ENCODE peak calls at places on chromosomes 12 and 14, in nine cellular contexts. V is left cardiac atrium, Z is left ventricle myocardium inferior, F is NCI-H748 treated with DMSO at 0.1 percent for 48 hours, D is IMR-90, E is GM04504, G is iris pigment epithelial cell, C is tibial nerve, I is AG08395. R is an unnamed sample.
A peak's percentile ranks its signal among the peaks of the same experiment; 100 is the strongest.

GRCh38 chr14:104395276-104395675 is 184.3 kb upstream of the C14orf180 start:
- DNase-seq in Z (no peak), G (no peak), V (no peak), E (no peak), I (no peak), D (no peak), F (no peak), C (no peak), R (no peak)

GRCh38 chr12:3236345-3237153 is 159.4 kb downstream of the TSPAN9 start:
- DNase-seq in V (peak; percentile 64), E (no peak), Z (no peak), G (peak; percentile 77), F (no peak), C (no peak), D (peak; percentile 72), I (peak; percentile 34), R (no peak)

GRCh38 chr14:21840765-21841164 is 167.1 kb upstream of the OR4E1 start:
- DNase-seq in D (no peak), I (no peak), Z (no peak), G (no peak), C (no peak), V (no peak), F (no peak), E (no peak), R (no peak)

GRCh38 chr12:20527396-20528154 is 159.2 kb downstream of the PDE3A start:
- DNase-seq in Z (no peak), F (no peak), D (peak; percentile 90), V (no peak), I (no peak), G (peak; percentile 94), C (no peak), E (no peak), R (no peak)

GRCh38 chr14:71855399-71856036 is 76.7 kb upstream of the RGS6 start:
- DNase-seq in F (peak; percentile 26), D (peak; percentile 68), E (peak; percentile 42), G (peak; percentile 77), Z (peak; percentile 57), V (peak; percentile 76), I (peak; percentile 77), C (peak; percentile 85), R (peak; percentile 2)

GRCh38 chr14:64463198-64463597 is 2.1 kb upstream of the AKAP5 start:
- DNase-seq in Z (no peak), V (no peak), I (no peak), F (no peak), G (no peak), E (no peak), D (no peak), C (no peak), R (no peak)

GRCh38 chr14:71481215-71481614 is 451.0 kb upstream of the RGS6 start:
- DNase-seq in I (no peak), F (no peak), E (no peak), C (no peak), V (no peak), Z (no peak), G (no peak), D (no peak), R (no peak)

GRCh38 chr12:46743471-46743870 is 82.3 kb downstream of the SLC38A4 start:
- DNase-seq in D (no peak), Z (no peak), F (no peak), E (no peak), G (peak; percentile 51), V (no peak), C (no peak), I (no peak), R (no peak)

GRCh38 chr14:100376751-100377171 is 53.6 kb downstream of the SLC25A47 start:
- DNase-seq in F (no peak), G (no peak), I (no peak), C (no peak), E (no peak), Z (no peak), D (peak; percentile 23), V (no peak), R (no peak)

GRCh38 chr12:47504775-47505446 is 200.9 kb downstream of the RPAP3 start:
- DNase-seq in C (no peak), I (peak; percentile 58), Z (no peak), F (no peak), V (no peak), D (peak; percentile 82), G (peak; percentile 81), E (no peak), R (no peak)

GRCh38 chr14:55102141-55102547 is 26.9 kb upstream of the LGALS3 start:
- DNase-seq in Z (peak; percentile 73), E (peak; percentile 99), F (peak; percentile 34), V (peak; percentile 81), D (peak; percentile 96), I (peak; percentile 95), G (peak; percentile 97), C (peak; percentile 78), R (peak; percentile 66)

GRCh38 chr12:16189849-16190248 is 87.6 kb downstream of the SLC15A5 start:
- DNase-seq in D (peak; percentile 28), E (no peak), V (no peak), G (no peak), Z (no peak), C (no peak), F (peak; percentile 55), I (no peak), R (no peak)

GRCh38 chr12:69204191-69204590 is 35.2 kb upstream of the CPSF6 start:
- DNase-seq in V (no peak), G (no peak), C (no peak), F (no peak), D (no peak), I (no peak), E (no peak), Z (no peak), R (no peak)

GRCh38 chr12:162467-163307 is 51.3 kb downstream of the SLC6A12 start:
- DNase-seq in G (no peak), V (no peak), E (no peak), C (no peak), F (peak; percentile 52), I (no peak), D (no peak), Z (no peak), R (no peak)

GRCh38 chr14:55514819-55515470 is 65.1 kb upstream of the KTN1 start:
- DNase-seq in I (peak; percentile 39), D (peak; percentile 87), E (peak; percentile 43), C (peak; percentile 13), F (no peak), V (peak; percentile 22), Z (no peak), G (peak; percentile 87), R (no peak)

GRCh38 chr12:32134144-32134888 is 27.7 kb downstream of the BICD1 start:
- DNase-seq in V (no peak), D (peak; percentile 83), I (peak; percentile 47), C (no peak), G (peak; percentile 72), F (no peak), Z (no peak), E (no peak), R (no peak)

GRCh38 chr14:104393898-104394605 is 185.5 kb upstream of the C14orf180 start:
- DNase-seq in G (peak; percentile 12), D (no peak), C (peak; percentile 21), V (peak; percentile 61), F (no peak), I (no peak), E (no peak), Z (peak; percentile 69), R (no peak)

R was measured in substantia nigra.